ENCODE peak calls at places on chromosome 15, in five cellular contexts. P is GM23248, A is hepatocyte, W is PC-3, R is neural progenitor cell. I is an unnamed sample.

GRCh38 chr15:71125831-71126453 is 10.7 kb downstream of the THSD4 start:
- DNase-seq in P (peak), A (no peak), W (no peak), R (peak), I (no peak)

GRCh38 chr15:39530446-39531342 is 50.2 kb upstream of the THBS1 start:
- DNase-seq in P (peak), A (no peak), W (no peak), R (no peak), I (no peak)

GRCh38 chr15:92883643-92884458 is 16.3 kb upstream of the CHD2 start:
- DNase-seq in P (peak), A (peak), W (no peak), R (no peak), I (no peak)

GRCh38 chr15:49883121-49883520 is 235.9 kb downstream of the ATP8B4 start:
- DNase-seq in P (no peak), A (no peak), W (no peak), R (no peak), I (no peak)

GRCh38 chr15:37081985-37082384 is 18.4 kb downstream of the MEIS2 start:
- DNase-seq in P (no peak), A (no peak), W (no peak), R (no peak), I (no peak)

GRCh38 chr15:63605036-63605435 is 7.8 kb downstream of the FBXL22 start:
- DNase-seq in P (no peak), A (no peak), W (no peak), R (no peak), I (peak)

GRCh38 chr15:35736150-35736549 is 190.2 kb upstream of the DPH6 start:
- DNase-seq in P (no peak), A (no peak), W (peak), R (no peak), I (peak)

GRCh38 chr15:25238126-25238525 is 200.7 kb downstream of the UBE3A start:
- DNase-seq in P (no peak), A (no peak), W (no peak), R (no peak), I (no peak)

GRCh38 chr15:45546789-45547188 is 24.2 kb upstream of the SLC30A4 start:
- DNase-seq in P (no peak), A (no peak), W (no peak), R (no peak), I (no peak)

GRCh38 chr15:44545934-44546802 is 9.2 kb downstream of the EIF3J start:
- DNase-seq in P (peak), A (no peak), W (peak), R (no peak), I (peak)

GRCh38 chr15:88120021-88120420 is 136.5 kb downstream of the NTRK3 start:
- DNase-seq in P (no peak), A (no peak), W (no peak), R (no peak), I (no peak)

GRCh38 chr15:83310521-83311456 is 26.3 kb upstream of the BNC1 start:
- DNase-seq in P (no peak), A (no peak), W (peak), R (no peak), I (peak)

GRCh38 chr15:25179673-25180511 is 225.1 kb downstream of the SNRPN start:
- DNase-seq in P (no peak), A (no peak), W (no peak), R (no peak), I (no peak)

GRCh38 chr15:85762756-85763127 is 32.0 kb downstream of the KLHL25 start:
- DNase-seq in P (no peak), A (no peak), W (no peak), R (no peak), I (no peak)

GRCh38 chr15:42544858-42545629 is 3.5 kb downstream of the LRRC57 start:
- DNase-seq in P (no peak), A (no peak), W (no peak), R (no peak), I (no peak)
- H3K4me3 ChIP-seq in P (no peak), A (no peak), W (no peak), R (no peak), I (no peak)

DNA sequence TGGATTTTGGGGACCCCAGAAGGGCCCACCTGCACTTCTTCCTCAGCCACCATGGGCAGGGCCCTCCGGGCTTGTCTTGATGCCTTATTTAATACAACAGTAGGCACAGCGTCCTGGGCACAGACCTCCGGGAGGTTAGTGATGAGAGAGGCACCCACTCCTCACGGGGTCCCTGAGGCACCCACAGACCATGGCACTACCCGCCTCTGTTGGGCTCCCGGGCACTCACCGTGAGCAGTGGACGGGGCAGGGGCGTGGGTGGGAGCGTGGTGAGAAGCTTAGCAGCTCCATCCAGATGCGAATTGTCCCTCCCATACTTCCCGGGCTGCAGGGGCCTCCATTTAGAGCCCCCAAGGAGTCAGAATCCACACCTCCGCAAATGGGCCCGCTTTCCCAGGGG is 317 bp upstream of the MESP2 start:
- DNase-seq in P (no peak), A (no peak), W (no peak), R (no peak), I (no peak)
- H3K4me3 ChIP-seq in P (peak), A (no peak), W (no peak), R (no peak), I (no peak)

GRCh38 chr15:51558421-51558820 is 64.2 kb downstream of the DMXL2 start:
- DNase-seq in P (no peak), A (no peak), W (no peak), R (no peak), I (no peak)
- H3K4me3 ChIP-seq in P (no peak), A (no peak), W (no peak), R (no peak), I (no peak)

GRCh38 chr15:62394079-62394478 is 229.0 kb upstream of the C2CD4B start:
- DNase-seq in P (peak), A (no peak), W (no peak), R (no peak), I (no peak)

GRCh38 chr15:62391565-62392262 is 226.6 kb upstream of the C2CD4B start:
- DNase-seq in P (peak), A (peak), W (peak), R (peak), I (peak)

GRCh38 chr15:62392411-62392810 is 227.3 kb upstream of the C2CD4B start:
- DNase-seq in P (peak), A (peak), W (no peak), R (peak), I (no peak)

GRCh38 chr15:62390793-62391543 is 225.9 kb upstream of the C2CD4B start:
- DNase-seq in P (peak), A (peak), W (peak), R (peak), I (peak)

GRCh38 chr15:62393196-62393595 is 228.1 kb upstream of the C2CD4B start:
- DNase-seq in P (peak), A (no peak), W (no peak), R (no peak), I (no peak)
- H3K4me3 ChIP-seq in P (peak), A (no peak), W (no peak), R (no peak), I (no peak)

GRCh38 chr15:68286256-68286655 is 8.7 kb downstream of the FEM1B start:
- DNase-seq in P (no peak), A (no peak), W (no peak), R (no peak), I (no peak)
- H3K4me3 ChIP-seq in P (no peak), A (no peak), W (no peak), R (no peak), I (no peak)

GRCh38 chr15:65519781-65520299 is 2.4 kb upstream of the DPP8 start:
- DNase-seq in P (no peak), A (no peak), W (no peak), R (no peak), I (no peak)

GRCh38 chr15:65516997-65517865 is at the start of gene DPP8:
- DNase-seq in P (peak), A (peak), W (peak), R (peak), I (peak)

GRCh38 chr15:65521355-65521754 is 3.9 kb upstream of the DPP8 start:
- DNase-seq in P (no peak), A (no peak), W (no peak), R (no peak), I (no peak)

GRCh38 chr15:65518633-65519285 is 1.3 kb upstream of the DPP8 start:
- DNase-seq in P (no peak), A (no peak), W (no peak), R (no peak), I (no peak)

GRCh38 chr15:65517866-65518207 is 348 bp upstream of the DPP8 start:
- DNase-seq in P (no peak), A (no peak), W (no peak), R (no peak), I (no peak)
- H3K4me3 ChIP-seq in P (peak), A (no peak), W (peak), R (peak), I (peak)

GRCh38 chr15:68210409-68210756 is 5.3 kb upstream of the CALML4 start:
- DNase-seq in P (no peak), A (peak), W (no peak), R (no peak), I (no peak)
- H3K4me3 ChIP-seq in P (no peak), A (no peak), W (no peak), R (no peak), I (no peak)

DNA sequence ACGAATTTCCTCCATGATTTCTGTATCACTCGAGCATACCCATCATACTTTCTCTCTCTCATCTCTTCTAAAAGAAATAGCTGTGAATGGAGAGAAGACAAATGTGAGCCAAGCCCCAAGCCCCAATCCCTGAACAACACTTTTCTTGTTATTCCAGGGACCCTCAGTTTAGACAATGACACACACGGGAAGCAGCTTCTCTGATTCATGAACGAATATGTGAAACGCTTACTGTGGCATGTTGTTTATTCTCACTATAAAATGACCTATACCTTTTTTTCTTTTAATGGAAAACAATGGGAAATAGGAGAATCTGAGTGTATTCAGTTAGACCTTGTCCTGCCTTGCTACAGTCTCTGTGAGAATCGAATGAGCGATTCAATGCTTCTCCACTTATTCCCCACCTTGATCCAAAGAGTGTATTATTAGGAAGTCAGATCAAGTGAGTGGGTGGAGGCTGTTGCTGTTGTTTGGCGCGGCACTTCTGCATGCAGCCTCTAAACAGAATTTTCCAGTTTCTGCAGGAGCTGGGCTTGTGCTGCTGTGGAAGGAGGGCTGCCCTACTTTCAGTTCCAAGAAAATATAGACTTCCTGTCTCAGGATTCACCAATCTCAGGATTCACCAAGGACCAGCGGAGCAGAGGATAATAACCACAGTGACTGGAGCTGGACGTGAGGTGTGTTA is 32.3 kb upstream of the LDHAL6B start:
- DNase-seq in P (peak), A (no peak), W (peak), R (no peak), I (no peak)
- H3K4me3 ChIP-seq in P (no peak), A (no peak), W (no peak), R (no peak), I (no peak)

GRCh38 chr15:96053039-96054021 is 277.2 kb upstream of the NR2F2 start:
- DNase-seq in P (peak), A (peak), W (peak), R (peak), I (peak)
- H3K4me3 ChIP-seq in P (peak), A (no peak), W (peak), R (peak), I (peak)